ENCODE peak calls at places on chromosomes 2 and 18, in seven cellular contexts. K is LoVo; C is pons; G is activated CD8-positive, alpha-beta memory T cell treated with anti-CD3 and anti-CD28 coated beads, Interleukin-2, amount 10 ng/mL, durations not matched to agents 7 days and 5 days; N is left colon; X is myocyte; I is NCI-H2081. E is an unnamed sample.

GRCh38 chr2:182649316-182649715 is 66.7 kb upstream of the DNAJC10 start:
- DNase-seq in G (no peak), I (peak), K (no peak), N (peak), C (peak), X (peak), E (peak)

GRCh38 chr2:237786936-237787335 is 11.6 kb upstream of the RBM44 start:
- DNase-seq in N (no peak), I (no peak), G (no peak), K (no peak), C (no peak), X (no peak), E (no peak)

GRCh38 chr18:57715073-57715472 is 88.0 kb downstream of the ATP8B1 start:
- DNase-seq in G (no peak), C (no peak), X (no peak), N (no peak), K (no peak), I (no peak), E (no peak)

GRCh38 chr2:230321031-230321430 is 6.0 kb upstream of the SP140L start:
- DNase-seq in I (no peak), C (no peak), K (no peak), X (no peak), G (no peak), N (no peak), E (no peak)

GRCh38 chr18:73924316-73924715 is 223.3 kb downstream of the FBXO15 start:
- DNase-seq in G (no peak), X (no peak), I (no peak), K (no peak), N (no peak), C (no peak), E (no peak)

GRCh38 chr2:106158871-106159270 is 35.2 kb downstream of the UXS1 start:
- DNase-seq in I (no peak), G (peak), K (no peak), N (no peak), C (no peak), X (no peak), E (no peak)

GRCh38 chr18:6614952-6615351 is 114.6 kb upstream of the ARHGAP28 start:
- DNase-seq in G (no peak), I (no peak), N (no peak), K (no peak), X (no peak), C (no peak), E (no peak)

GRCh38 chr2:8544786-8545631 is 136.8 kb upstream of the ID2 start:
- DNase-seq in C (peak), X (peak), K (no peak), N (peak), G (peak), I (peak), E (peak)

GRCh38 chr18:2985628-2986027 is 27.3 kb downstream of the LPIN2 start:
- DNase-seq in I (no peak), C (no peak), X (no peak), K (peak), G (no peak), N (no peak), E (peak)

GRCh38 chr18:79182047-79182713 is 113.0 kb downstream of the ATP9B start:
- DNase-seq in X (no peak), G (no peak), N (no peak), C (no peak), I (no peak), K (no peak), E (no peak)

GRCh38 chr2:140786585-140786984 is 1344.2 kb downstream of the LRP1B start:
- DNase-seq in N (no peak), K (no peak), C (no peak), G (no peak), X (no peak), I (no peak), E (no peak)

GRCh38 chr2:128313076-128313836 is 5.4 kb downstream of the HS6ST1 start:
- DNase-seq in C (no peak), X (no peak), K (no peak), N (no peak), I (peak), G (no peak), E (no peak)

GRCh38 chr18:77108001-77108692 is 24.4 kb downstream of the MBP start:
- DNase-seq in K (no peak), N (no peak), G (peak), I (no peak), C (peak), X (peak), E (no peak)

GRCh38 chr18:76168206-76168605 is 326.8 kb downstream of the ZNF516 start:
- DNase-seq in G (no peak), X (no peak), K (no peak), C (no peak), N (no peak), I (no peak), E (no peak)

GRCh38 chr2:12304494-12305228 is 412.1 kb upstream of the TRIB2 start:
- DNase-seq in K (no peak), X (no peak), N (peak), I (no peak), G (no peak), C (no peak), E (no peak)

GRCh38 chr2:65063426-65063825 is 7.2 kb downstream of the CEP68 start:
- DNase-seq in N (no peak), G (no peak), X (no peak), K (no peak), C (no peak), I (no peak), E (no peak)

GRCh38 chr2:90069290-90069894 is 1377.9 kb downstream of the RPIA start:
- DNase-seq in X (no peak), K (no peak), C (no peak), I (peak), N (peak), G (no peak), E (peak)